ENCODE peak calls at places on chromosome 12, in five cellular contexts. One of them, this sample, is unnamed.

GRCh38 chr12:12224240-12224940 is 42.5 kb downstream of the LRP6 start:
- DNase-seq in HFF-Myc: no peak
- DNase-seq in GM23248: peak
- DNase-seq in CD8-positive, alpha-beta T cell: no peak
- DNase-seq in tibial nerve: no peak
- DNase-seq in this sample: peak

GRCh38 chr12:123839826-123840225 is 77.7 kb downstream of the DNAH10 start:
- DNase-seq in HFF-Myc: no peak
- DNase-seq in GM23248: no peak
- DNase-seq in CD8-positive, alpha-beta T cell: no peak
- DNase-seq in tibial nerve: no peak
- DNase-seq in this sample: no peak

GRCh38 chr12:10395390-10395998 is 5.7 kb upstream of the KLRK1 start:
- DNase-seq in HFF-Myc: peak
- DNase-seq in GM23248: peak
- DNase-seq in CD8-positive, alpha-beta T cell: no peak
- DNase-seq in tibial nerve: no peak
- DNase-seq in this sample: peak

GRCh38 chr12:120998435-120998834 is 17.9 kb downstream of the C12orf43 start:
- DNase-seq in HFF-Myc: no peak
- DNase-seq in GM23248: no peak
- DNase-seq in CD8-positive, alpha-beta T cell: no peak
- DNase-seq in tibial nerve: no peak
- DNase-seq in this sample: no peak

GRCh38 chr12:54587315-54587821 is 1.1 kb downstream of the PPP1R1A start:
- DNase-seq in HFF-Myc: no peak
- DNase-seq in GM23248: peak
- DNase-seq in CD8-positive, alpha-beta T cell: no peak
- DNase-seq in tibial nerve: no peak
- DNase-seq in this sample: no peak

GRCh38 chr12:99600388-99600787 is 47.2 kb upstream of the GARIN6 start:
- DNase-seq in HFF-Myc: no peak
- DNase-seq in GM23248: no peak
- DNase-seq in CD8-positive, alpha-beta T cell: no peak
- DNase-seq in tibial nerve: no peak
- DNase-seq in this sample: no peak

GRCh38 chr12:2052861-2053674 is at the start of gene CACNA1C:
- DNase-seq in HFF-Myc: no peak
- DNase-seq in GM23248: peak
- DNase-seq in CD8-positive, alpha-beta T cell: no peak
- DNase-seq in tibial nerve: peak
- DNase-seq in this sample: peak

GRCh38 chr12:1796515-1797010 is 23.8 kb upstream of the LRTM2 start:
- DNase-seq in HFF-Myc: no peak
- DNase-seq in GM23248: peak
- DNase-seq in CD8-positive, alpha-beta T cell: peak
- DNase-seq in tibial nerve: no peak
- DNase-seq in this sample: no peak

GRCh38 chr12:32893458-32893857 is 3.1 kb downstream of the PKP2 start:
- DNase-seq in HFF-Myc: no peak
- DNase-seq in GM23248: no peak
- DNase-seq in CD8-positive, alpha-beta T cell: no peak
- DNase-seq in tibial nerve: no peak
- DNase-seq in this sample: no peak

GRCh38 chr12:107679346-107679745 is 6.3 kb upstream of the PWP1 start:
- DNase-seq in HFF-Myc: no peak
- DNase-seq in GM23248: no peak
- DNase-seq in CD8-positive, alpha-beta T cell: no peak
- DNase-seq in tibial nerve: no peak
- DNase-seq in this sample: no peak

GRCh38 chr12:54222609-54223008 is 33.8 kb upstream of the SMUG1 start:
- DNase-seq in HFF-Myc: peak
- DNase-seq in GM23248: peak
- DNase-seq in CD8-positive, alpha-beta T cell: no peak
- DNase-seq in tibial nerve: no peak
- DNase-seq in this sample: peak

GRCh38 chr12:52085682-52086180 is 6.2 kb downstream of the SMIM41 start:
- DNase-seq in HFF-Myc: no peak
- DNase-seq in GM23248: no peak
- DNase-seq in CD8-positive, alpha-beta T cell: no peak
- DNase-seq in tibial nerve: no peak
- DNase-seq in this sample: no peak

GRCh38 chr12:106296179-106296877 is 6.2 kb upstream of the TCP11L2 start:
- DNase-seq in HFF-Myc: no peak
- DNase-seq in GM23248: peak
- DNase-seq in CD8-positive, alpha-beta T cell: no peak
- DNase-seq in tibial nerve: no peak
- DNase-seq in this sample: peak

GRCh38 chr12:51023625-51024395 is 2.4 kb downstream of the SLC11A2 start:
- DNase-seq in HFF-Myc: no peak
- DNase-seq in GM23248: peak
- DNase-seq in CD8-positive, alpha-beta T cell: no peak
- DNase-seq in tibial nerve: no peak
- DNase-seq in this sample: no peak

GRCh38 chr12:117339104-117339503 is 22.3 kb downstream of the NOS1 start:
- DNase-seq in HFF-Myc: no peak
- DNase-seq in GM23248: no peak
- DNase-seq in CD8-positive, alpha-beta T cell: no peak
- DNase-seq in tibial nerve: no peak
- DNase-seq in this sample: no peak

GRCh38 chr12:88889326-88890110 is 309.2 kb upstream of the KITLG start:
- DNase-seq in HFF-Myc: no peak
- DNase-seq in GM23248: peak
- DNase-seq in CD8-positive, alpha-beta T cell: no peak
- DNase-seq in tibial nerve: no peak
- DNase-seq in this sample: peak

GRCh38 chr12:47813491-47814196 is 6.1 kb downstream of the HDAC7 start:
- DNase-seq in HFF-Myc: no peak
- DNase-seq in GM23248: no peak
- DNase-seq in CD8-positive, alpha-beta T cell: no peak
- DNase-seq in tibial nerve: no peak
- DNase-seq in this sample: peak

GRCh38 chr12:95836630-95837239 is 22.0 kb upstream of the SNRPF start:
- DNase-seq in HFF-Myc: peak
- DNase-seq in GM23248: peak
- DNase-seq in CD8-positive, alpha-beta T cell: no peak
- DNase-seq in tibial nerve: no peak
- DNase-seq in this sample: peak

GRCh38 chr12:49872781-49873181 is 29.9 kb upstream of the BCDIN3D start:
- DNase-seq in HFF-Myc: no peak
- DNase-seq in GM23248: peak
- DNase-seq in CD8-positive, alpha-beta T cell: no peak
- DNase-seq in tibial nerve: no peak
- DNase-seq in this sample: peak

GRCh38 chr12:94941440-94941862 is 62.0 kb downstream of the NDUFA12 start:
- DNase-seq in HFF-Myc: no peak
- DNase-seq in GM23248: peak
- DNase-seq in CD8-positive, alpha-beta T cell: peak
- DNase-seq in tibial nerve: peak
- DNase-seq in this sample: peak

GRCh38 chr12:46452061-46452615 is 79.6 kb upstream of the SLC38A2 start:
- DNase-seq in HFF-Myc: no peak
- DNase-seq in GM23248: peak
- DNase-seq in CD8-positive, alpha-beta T cell: no peak
- DNase-seq in tibial nerve: no peak
- DNase-seq in this sample: peak

GRCh38 chr12:29731556-29731955 is 52.2 kb downstream of the TMTC1 start:
- DNase-seq in HFF-Myc: no peak
- DNase-seq in GM23248: no peak
- DNase-seq in CD8-positive, alpha-beta T cell: no peak
- DNase-seq in tibial nerve: no peak
- DNase-seq in this sample: no peak

GRCh38 chr12:67410246-67410645 is 141.1 kb downstream of the CAND1 start:
- DNase-seq in HFF-Myc: no peak
- DNase-seq in GM23248: peak
- DNase-seq in CD8-positive, alpha-beta T cell: no peak
- DNase-seq in tibial nerve: no peak
- DNase-seq in this sample: no peak

GRCh38 chr12:59036973-59037807 is 116.9 kb upstream of the LRIG3 start:
- DNase-seq in HFF-Myc: peak
- DNase-seq in GM23248: no peak
- DNase-seq in CD8-positive, alpha-beta T cell: no peak
- DNase-seq in tibial nerve: no peak
- DNase-seq in this sample: peak

GRCh38 chr12:124609041-124609984 is 41.9 kb upstream of the NCOR2 start:
- DNase-seq in HFF-Myc: no peak
- DNase-seq in GM23248: no peak
- DNase-seq in CD8-positive, alpha-beta T cell: peak
- DNase-seq in tibial nerve: peak
- DNase-seq in this sample: no peak

GRCh38 chr12:105706321-105706972 is 376.0 kb downstream of the C12orf75 start:
- DNase-seq in HFF-Myc: no peak
- DNase-seq in GM23248: peak
- DNase-seq in CD8-positive, alpha-beta T cell: no peak
- DNase-seq in tibial nerve: no peak
- DNase-seq in this sample: peak

GRCh38 chr12:124881123-124881522 is 17.5 kb upstream of the SCARB1 start:
- DNase-seq in HFF-Myc: no peak
- DNase-seq in GM23248: no peak
- DNase-seq in CD8-positive, alpha-beta T cell: no peak
- DNase-seq in tibial nerve: no peak
- DNase-seq in this sample: no peak

GRCh38 chr12:48828293-48828692 is 10.0 kb downstream of the CACNB3 start:
- DNase-seq in HFF-Myc: no peak
- DNase-seq in GM23248: no peak
- DNase-seq in CD8-positive, alpha-beta T cell: no peak
- DNase-seq in tibial nerve: no peak
- DNase-seq in this sample: no peak

GRCh38 chr12:11584213-11584855 is 65.1 kb upstream of the ETV6 start:
- DNase-seq in HFF-Myc: no peak
- DNase-seq in GM23248: peak
- DNase-seq in CD8-positive, alpha-beta T cell: no peak
- DNase-seq in tibial nerve: no peak
- DNase-seq in this sample: peak

GRCh38 chr12:108689314-108690190 is 41.8 kb downstream of the CORO1C start:
- DNase-seq in HFF-Myc: no peak
- DNase-seq in GM23248: peak
- DNase-seq in CD8-positive, alpha-beta T cell: no peak
- DNase-seq in tibial nerve: no peak
- DNase-seq in this sample: peak
- H3K4me3 ChIP-seq in HFF-Myc: no peak
- H3K4me3 ChIP-seq in GM23248: peak
- H3K4me3 ChIP-seq in CD8-positive, alpha-beta T cell: no peak
- H3K4me3 ChIP-seq in tibial nerve: no peak
- H3K4me3 ChIP-seq in this sample: peak

GRCh38 chr12:108826807-108827721 is 30.3 kb downstream of the SSH1 start:
- DNase-seq in HFF-Myc: no peak
- DNase-seq in GM23248: peak
- DNase-seq in CD8-positive, alpha-beta T cell: no peak
- DNase-seq in tibial nerve: no peak
- DNase-seq in this sample: no peak

GRCh38 chr12:108827941-108828340 is 29.4 kb downstream of the SSH1 start:
- DNase-seq in HFF-Myc: no peak
- DNase-seq in GM23248: no peak
- DNase-seq in CD8-positive, alpha-beta T cell: no peak
- DNase-seq in tibial nerve: no peak
- DNase-seq in this sample: no peak

GRCh38 chr12:108826115-108826806 is 31.1 kb downstream of the SSH1 start:
- DNase-seq in HFF-Myc: no peak
- DNase-seq in GM23248: peak
- DNase-seq in CD8-positive, alpha-beta T cell: no peak
- DNase-seq in tibial nerve: no peak
- DNase-seq in this sample: peak

GRCh38 chr12:108823804-108824203 is 33.6 kb downstream of the SSH1 start:
- DNase-seq in HFF-Myc: no peak
- DNase-seq in GM23248: no peak
- DNase-seq in CD8-positive, alpha-beta T cell: no peak
- DNase-seq in tibial nerve: no peak
- DNase-seq in this sample: no peak

GRCh38 chr12:108825205-108825950 is 32.0 kb downstream of the SSH1 start:
- DNase-seq in HFF-Myc: no peak
- DNase-seq in GM23248: peak
- DNase-seq in CD8-positive, alpha-beta T cell: no peak
- DNase-seq in tibial nerve: no peak
- DNase-seq in this sample: peak
- H3K4me3 ChIP-seq in HFF-Myc: peak
- H3K4me3 ChIP-seq in GM23248: peak
- H3K4me3 ChIP-seq in CD8-positive, alpha-beta T cell: no peak
- H3K4me3 ChIP-seq in tibial nerve: peak
- H3K4me3 ChIP-seq in this sample: peak

GRCh38 chr12:26295001-26295400 is 99.6 kb downstream of the SSPN start:
- DNase-seq in HFF-Myc: no peak
- DNase-seq in GM23248: no peak
- DNase-seq in CD8-positive, alpha-beta T cell: no peak
- DNase-seq in tibial nerve: no peak
- DNase-seq in this sample: no peak

GRCh38 chr12:26304273-26304672 is 108.9 kb downstream of the SSPN start:
- DNase-seq in HFF-Myc: no peak
- DNase-seq in GM23248: no peak
- DNase-seq in CD8-positive, alpha-beta T cell: no peak
- DNase-seq in tibial nerve: no peak
- DNase-seq in this sample: no peak

GRCh38 chr12:26297386-26298070 is 102.2 kb downstream of the SSPN start:
- DNase-seq in HFF-Myc: no peak
- DNase-seq in GM23248: no peak
- DNase-seq in CD8-positive, alpha-beta T cell: no peak
- DNase-seq in tibial nerve: no peak
- DNase-seq in this sample: no peak

GRCh38 chr12:26303418-26303817 is 108.0 kb downstream of the SSPN start:
- DNase-seq in HFF-Myc: no peak
- DNase-seq in GM23248: no peak
- DNase-seq in CD8-positive, alpha-beta T cell: no peak
- DNase-seq in tibial nerve: no peak
- DNase-seq in this sample: no peak

DNA sequence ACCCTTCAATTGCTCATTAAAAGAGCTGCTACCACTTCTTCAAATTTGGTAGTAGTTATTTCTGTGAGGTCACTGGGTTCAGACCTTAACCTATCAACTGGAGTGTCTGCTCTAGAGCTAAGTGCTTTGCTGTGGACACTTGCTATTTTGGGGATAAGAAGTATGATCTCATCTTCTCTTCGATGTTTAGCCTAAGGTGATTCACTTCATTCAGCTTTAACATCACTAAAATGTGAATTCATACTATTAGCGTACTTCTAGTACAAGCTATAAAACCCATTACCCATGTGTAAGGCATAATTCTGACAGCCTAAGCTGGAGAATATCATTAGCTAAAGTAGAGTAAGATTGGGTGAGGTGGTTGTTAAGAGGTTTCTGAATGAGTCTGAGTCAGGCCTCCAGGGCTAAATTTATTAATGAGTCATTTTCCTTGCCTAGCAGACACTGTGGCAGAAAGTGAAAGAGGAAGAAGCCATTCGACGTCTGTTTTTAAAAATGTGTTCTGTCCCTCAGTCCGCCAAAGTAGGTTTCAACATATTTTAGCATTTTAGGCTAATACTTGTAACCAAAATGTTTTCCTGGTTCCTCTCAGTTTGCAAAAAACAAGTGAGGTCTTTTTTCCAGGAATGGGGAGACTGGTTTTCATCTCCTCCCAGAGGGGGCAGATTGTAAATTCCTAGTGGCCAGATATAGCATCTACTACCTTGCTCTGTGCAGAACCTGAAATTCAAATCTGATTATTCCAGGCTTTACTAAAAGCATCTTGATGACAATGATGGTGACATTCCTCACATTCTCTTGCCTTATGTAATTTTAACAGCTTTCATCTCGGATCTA is 103.6 kb downstream of the SSPN start:
- DNase-seq in HFF-Myc: no peak
- DNase-seq in GM23248: peak
- DNase-seq in CD8-positive, alpha-beta T cell: no peak
- DNase-seq in tibial nerve: no peak
- DNase-seq in this sample: peak
- H3K4me3 ChIP-seq in HFF-Myc: peak
- H3K4me3 ChIP-seq in GM23248: peak
- H3K4me3 ChIP-seq in CD8-positive, alpha-beta T cell: no peak
- H3K4me3 ChIP-seq in tibial nerve: no peak
- H3K4me3 ChIP-seq in this sample: peak

GRCh38 chr12:130761537-130762318 is 45.6 kb upstream of the RIMBP2 start:
- DNase-seq in HFF-Myc: peak
- DNase-seq in GM23248: peak
- DNase-seq in CD8-positive, alpha-beta T cell: peak
- DNase-seq in tibial nerve: no peak
- DNase-seq in this sample: peak
- H3K4me3 ChIP-seq in HFF-Myc: no peak
- H3K4me3 ChIP-seq in GM23248: no peak
- H3K4me3 ChIP-seq in CD8-positive, alpha-beta T cell: peak
- H3K4me3 ChIP-seq in tibial nerve: no peak
- H3K4me3 ChIP-seq in this sample: no peak